ENCODE peak calls at places on chromosomes 3 and 15, in six cellular contexts. O is SK-N-SH, C is tibial nerve, Q is A549, N is stomach, X is upper lobe of left lung. A is an unnamed sample. For H3K9me3, the result is how much of the 10 kb centered on the place peaks cover.

GRCh38 chr15:89127054-89127702 is 38.9 kb downstream of the ABHD2 start:
- DNase-seq in O (no peak), C (no peak), Q (no peak), N (no peak), X (no peak), A (no peak)

GRCh38 chr15:74431645-74432044 is 2.1 kb downstream of the SEMA7A start:
- DNase-seq in O (no peak), C (no peak), Q (no peak), N (no peak), X (no peak), A (no peak)

GRCh38 chr3:138786788-138787276 is 47.9 kb downstream of the PIK3CB start:
- DNase-seq in O (no peak), C (no peak), Q (no peak), N (no peak), X (no peak), A (no peak)

GRCh38 chr3:62529230-62529629 is 155.9 kb upstream of the FEZF2 start:
- DNase-seq in O (no peak), C (no peak), Q (no peak), N (peak), X (peak), A (no peak)

GRCh38 chr3:183310936-183311335 is 57.9 kb downstream of the B3GNT5 start:
- DNase-seq in O (no peak), C (no peak), Q (no peak), N (no peak), X (no peak), A (no peak)

GRCh38 chr15:25437751-25438600 is 848 bp downstream of the UBE3A start:
- DNase-seq in O (peak), C (peak), Q (no peak), N (peak), X (peak), A (no peak)

GRCh38 chr3:72655758-72656157 is 192.5 kb downstream of the SHQ1 start:
- DNase-seq in O (no peak), C (no peak), Q (no peak), N (no peak), X (no peak), A (no peak)

GRCh38 chr15:48373855-48374421 is 42.7 kb downstream of the DUT start:
- DNase-seq in O (no peak), C (no peak), Q (peak), N (no peak), X (peak), A (no peak)

GRCh38 chr3:126152931-126153694 is 27.3 kb downstream of the ALDH1L1 start:
- DNase-seq in O (no peak), C (no peak), Q (no peak), N (no peak), X (no peak), A (peak)

GRCh38 chr3:48607519-48607918 is 1.9 kb downstream of the UQCRC1 start:
- DNase-seq in O (no peak), C (no peak), Q (no peak), N (no peak), X (no peak), A (no peak)

GRCh38 chr3:181711325-181712135 is at the start of gene SOX2:
- DNase-seq in O (peak), C (peak), Q (peak), N (peak), X (peak), A (no peak)

GRCh38 chr3:110397115-110397514 is 674.5 kb upstream of the NECTIN3 start:
- DNase-seq in O (no peak), C (no peak), Q (no peak), N (no peak), X (no peak), A (no peak)

GRCh38 chr3:18758047-18758704 is 333.0 kb upstream of the SATB1 start:
- DNase-seq in O (peak), C (no peak), Q (peak), N (no peak), X (no peak), A (no peak)

GRCh38 chr15:98671060-98672008 is 23.0 kb downstream of the IGF1R start:
- DNase-seq in O (no peak), C (no peak), Q (no peak), N (no peak), X (no peak), A (no peak)

GRCh38 chr15:101498076-101498730 is 8.7 kb upstream of the PCSK6 start:
- DNase-seq in O (no peak), C (no peak), Q (no peak), N (no peak), X (no peak), A (no peak)

GRCh38 chr15:39936187-39936586 is 2.3 kb downstream of the EIF2AK4 start:
- DNase-seq in O (no peak), C (no peak), Q (no peak), N (no peak), X (no peak), A (no peak)

GRCh38 chr15:84826369-84826823 is 9.2 kb downstream of the ALPK3 start:
- DNase-seq in O (no peak), C (no peak), Q (peak), N (peak), X (peak), A (no peak)

GRCh38 chr3:162337630-162338029 is 841.0 kb downstream of the OTOL1 start:
- DNase-seq in O (no peak), C (no peak), Q (no peak), N (no peak), X (no peak), A (no peak)

GRCh38 chr15:72968531-72968922 is 83.7 kb upstream of the NEO1 start:
- DNase-seq in O (no peak), C (no peak), Q (no peak), N (peak), X (no peak), A (no peak)

GRCh38 chr3:12501360-12502020 is 17.2 kb downstream of the TSEN2 start:
- DNase-seq in O (no peak), C (no peak), Q (no peak), N (no peak), X (no peak), A (no peak)

GRCh38 chr3:9715764-9716437 is 12.3 kb downstream of the CPNE9 start:
- DNase-seq in O (no peak), C (peak), Q (peak), N (peak), X (peak), A (peak)

GRCh38 chr3:101828289-101828688 is 21.0 kb upstream of the NFKBIZ start:
- DNase-seq in O (no peak), C (no peak), Q (no peak), N (no peak), X (no peak), A (no peak)

GRCh38 chr3:131110087-131110486 is 83.4 kb downstream of the NEK11 start:
- DNase-seq in O (no peak), C (no peak), Q (no peak), N (no peak), X (no peak), A (no peak)

GRCh38 chr3:194871143-194871863 is 185.6 kb downstream of the FAM43A start:
- DNase-seq in O (peak), C (peak), Q (peak), N (peak), X (peak), A (peak)

GRCh38 chr3:53046171-53047170 is 598 bp upstream of the SFMBT1 start:
- DNase-seq in O (peak), C (peak), Q (peak), N (peak), X (peak), A (peak)

GRCh38 chr3:186261638-186262037 is 100.4 kb downstream of the DGKG start:
- DNase-seq in O (no peak), C (no peak), Q (no peak), N (no peak), X (no peak), A (no peak)

GRCh38 chr3:139672247-139672646 is 5.5 kb downstream of the NMNAT3 start:
- DNase-seq in O (no peak), C (no peak), Q (no peak), N (no peak), X (no peak), A (no peak)

GRCh38 chr3:47601310-47601709 is 22.6 kb upstream of the CSPG5 start:
- DNase-seq in O (no peak), C (no peak), Q (no peak), N (no peak), X (no peak), A (no peak)

GRCh38 chr15:78425643-78426042 is 12.4 kb upstream of the IREB2 start:
- DNase-seq in O (no peak), C (no peak), Q (no peak), N (no peak), X (no peak), A (no peak)

GRCh38 chr3:111738238-111738637 is 120.8 kb upstream of the PHLDB2 start:
- DNase-seq in O (no peak), C (no peak), Q (no peak), N (no peak), X (no peak), A (no peak)
- H3K27ac ChIP-seq in O (peak), C (peak), Q (peak), N (peak), X (peak), A (peak)

GRCh38 chr3:68334547-68334946 is 597.8 kb downstream of the TAFA4 start:
- DNase-seq in O (no peak), C (no peak), Q (no peak), N (no peak), X (no peak), A (no peak)
- TF ChIP-seq EP300 in O (no peak), C (no peak), Q (no peak), N (no peak), X (no peak), A (no peak)

GRCh38 chr3:280691-281090 is 84.1 kb downstream of the CHL1 start:
- DNase-seq in O (no peak), C (no peak), Q (no peak), N (no peak), X (no peak), A (no peak)

GRCh38 chr3:277873-278272 is 81.3 kb downstream of the CHL1 start:
- DNase-seq in O (no peak), C (no peak), Q (no peak), N (no peak), X (no peak), A (no peak)

GRCh38 chr3:284316-284715 is 87.8 kb downstream of the CHL1 start:
- DNase-seq in O (no peak), C (no peak), Q (no peak), N (no peak), X (no peak), A (no peak)

GRCh38 chr3:279325-279724 is 82.8 kb downstream of the CHL1 start:
- DNase-seq in O (no peak), C (no peak), Q (no peak), N (no peak), X (no peak), A (no peak)

GRCh38 chr3:278300-279064 is 81.9 kb downstream of the CHL1 start:
- DNase-seq in O (no peak), C (no peak), Q (no peak), N (no peak), X (no peak), A (no peak)
- H3K9me3 ChIP-seq in O (under half), C (under half), Q (under half), N (under half), X (under half), A (under half)

GRCh38 chr3:14224895-14225294 is 46.3 kb downstream of the LSM3 start:
- DNase-seq in O (no peak), C (no peak), Q (no peak), N (no peak), X (no peak), A (no peak)

GRCh38 chr3:14221902-14222301 is 43.3 kb downstream of the LSM3 start:
- DNase-seq in O (no peak), C (no peak), Q (no peak), N (no peak), X (no peak), A (no peak)

GRCh38 chr3:14222900-14223594 is 44.4 kb downstream of the LSM3 start:
- DNase-seq in O (no peak), C (no peak), Q (no peak), N (no peak), X (no peak), A (no peak)

GRCh38 chr3:14222457-14222856 is 43.8 kb downstream of the LSM3 start:
- DNase-seq in O (no peak), C (no peak), Q (no peak), N (no peak), X (no peak), A (no peak)

DNA sequence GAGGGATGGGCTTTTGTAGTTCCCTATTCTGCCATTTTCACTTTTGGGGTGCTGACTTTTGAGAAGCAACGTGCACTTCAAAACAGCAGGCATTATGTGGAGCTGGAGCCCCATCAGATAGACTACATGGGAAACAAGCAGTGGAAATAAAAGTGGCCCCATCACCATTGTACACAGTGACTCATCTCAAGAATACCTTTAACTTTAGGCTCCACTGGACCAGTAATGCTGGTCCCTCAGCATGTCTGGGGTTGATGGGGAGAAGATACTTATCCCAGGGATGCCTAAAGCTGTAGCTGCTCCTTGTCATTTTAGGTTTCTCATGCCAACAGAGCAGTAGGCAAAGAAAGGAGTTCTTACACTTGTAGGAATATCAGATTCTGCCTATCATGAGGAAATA is 45.0 kb downstream of the LSM3 start:
- DNase-seq in O (no peak), C (no peak), Q (no peak), N (no peak), X (no peak), A (no peak)
- H3K27ac ChIP-seq in O (no peak), C (no peak), Q (no peak), N (no peak), X (no peak), A (no peak)

A was measured in suprapubic skin.